ENCODE peak calls at places on chromosomes 16 and 17, in seven cellular contexts. One of them, this sample, is unnamed.

GRCh38 chr16:11949527-11949926 is 7.7 kb upstream of the NPIPB2 start:
- DNase-seq in uterus: no peak
- DNase-seq in WTC11: peak; percentile 36
- DNase-seq in esophagus squamous epithelium: no peak
- DNase-seq in neural crest cell: peak; percentile 8
- DNase-seq in GM06990: no peak
- DNase-seq in right lobe of liver: no peak
- DNase-seq in this sample: peak; percentile 82

GRCh38 chr16:53503270-53503911 is 382 bp upstream of the AKTIP start:
- DNase-seq in right lobe of liver: peak; percentile 100
- DNase-seq in WTC11: peak; percentile 100
- DNase-seq in esophagus squamous epithelium: peak; percentile 100
- DNase-seq in neural crest cell: peak; percentile 99
- DNase-seq in GM06990: peak; percentile 98
- DNase-seq in uterus: peak; percentile 100
- DNase-seq in this sample: peak; percentile 98

GRCh38 chr16:53495325-53495724 is 7.7 kb downstream of the AKTIP start:
- DNase-seq in GM06990: no peak
- DNase-seq in neural crest cell: no peak
- DNase-seq in WTC11: peak; percentile 29
- DNase-seq in uterus: no peak
- DNase-seq in esophagus squamous epithelium: no peak
- DNase-seq in right lobe of liver: no peak
- DNase-seq in this sample: no peak

GRCh38 chr17:43564080-43564594 is 18.0 kb upstream of the ETV4 start:
- DNase-seq in GM06990: no peak
- DNase-seq in right lobe of liver: no peak
- DNase-seq in esophagus squamous epithelium: no peak
- DNase-seq in WTC11: no peak
- DNase-seq in neural crest cell: no peak
- DNase-seq in uterus: no peak
- DNase-seq in this sample: no peak

GRCh38 chr17:3535253-3535995 is 22.2 kb downstream of the TRPV3 start:
- DNase-seq in neural crest cell: peak; percentile 72
- DNase-seq in uterus: no peak
- DNase-seq in GM06990: peak; percentile 84
- DNase-seq in right lobe of liver: no peak
- DNase-seq in WTC11: peak; percentile 81
- DNase-seq in esophagus squamous epithelium: no peak
- DNase-seq in this sample: peak; percentile 90

GRCh38 chr16:57533618-57534336 is 2.6 kb downstream of the CCDC102A start:
- DNase-seq in GM06990: no peak
- DNase-seq in WTC11: peak; percentile 5
- DNase-seq in uterus: peak; percentile 56
- DNase-seq in esophagus squamous epithelium: no peak
- DNase-seq in right lobe of liver: peak; percentile 49
- DNase-seq in neural crest cell: no peak
- DNase-seq in this sample: peak; percentile 8

GRCh38 chr17:16391451-16391850 is 10.6 kb downstream of the UBB start:
- DNase-seq in right lobe of liver: no peak
- DNase-seq in uterus: no peak
- DNase-seq in GM06990: no peak
- DNase-seq in WTC11: no peak
- DNase-seq in esophagus squamous epithelium: no peak
- DNase-seq in neural crest cell: no peak
- DNase-seq in this sample: no peak

GRCh38 chr17:36602030-36602737 is 801 bp downstream of the MRM1 start:
- DNase-seq in right lobe of liver: no peak
- DNase-seq in uterus: peak; percentile 24
- DNase-seq in neural crest cell: no peak
- DNase-seq in WTC11: no peak
- DNase-seq in GM06990: no peak
- DNase-seq in esophagus squamous epithelium: no peak
- DNase-seq in this sample: no peak

GRCh38 chr16:80852261-80852872 is 48.0 kb upstream of the CDYL2 start:
- DNase-seq in esophagus squamous epithelium: no peak
- DNase-seq in WTC11: peak; percentile 68
- DNase-seq in neural crest cell: no peak
- DNase-seq in GM06990: no peak
- DNase-seq in uterus: no peak
- DNase-seq in right lobe of liver: no peak
- DNase-seq in this sample: peak; percentile 23

GRCh38 chr16:75238132-75238852 is 13.1 kb downstream of the BCAR1 start:
- DNase-seq in uterus: peak; percentile 91
- DNase-seq in GM06990: no peak
- DNase-seq in esophagus squamous epithelium: no peak
- DNase-seq in right lobe of liver: no peak
- DNase-seq in WTC11: peak; percentile 15
- DNase-seq in neural crest cell: peak; percentile 51
- DNase-seq in this sample: no peak

GRCh38 chr17:50465635-50466034 is 3.0 kb downstream of the CHAD start:
- DNase-seq in esophagus squamous epithelium: no peak
- DNase-seq in WTC11: no peak
- DNase-seq in uterus: no peak
- DNase-seq in right lobe of liver: no peak
- DNase-seq in neural crest cell: no peak
- DNase-seq in GM06990: no peak
- DNase-seq in this sample: no peak

GRCh38 chr16:84270071-84270470 is 24.6 kb upstream of the WFDC1 start:
- DNase-seq in right lobe of liver: no peak
- DNase-seq in GM06990: no peak
- DNase-seq in uterus: no peak
- DNase-seq in WTC11: no peak
- DNase-seq in neural crest cell: no peak
- DNase-seq in esophagus squamous epithelium: no peak
- DNase-seq in this sample: no peak

GRCh38 chr17:31202968-31203367 is 94.1 kb downstream of the OMG start:
- DNase-seq in neural crest cell: no peak
- DNase-seq in uterus: no peak
- DNase-seq in GM06990: no peak
- DNase-seq in right lobe of liver: no peak
- DNase-seq in WTC11: no peak
- DNase-seq in esophagus squamous epithelium: no peak
- DNase-seq in this sample: no peak

GRCh38 chr17:4968166-4968915 is 724 bp upstream of the SPAG7 start:
- DNase-seq in WTC11: peak; percentile 36
- DNase-seq in GM06990: no peak
- DNase-seq in right lobe of liver: no peak
- DNase-seq in neural crest cell: no peak
- DNase-seq in uterus: no peak
- DNase-seq in esophagus squamous epithelium: no peak
- DNase-seq in this sample: peak; percentile 40

GRCh38 chr17:5770556-5771270 is 186.4 kb upstream of the NLRP1 start:
- DNase-seq in WTC11: peak; percentile 41
- DNase-seq in esophagus squamous epithelium: no peak
- DNase-seq in right lobe of liver: no peak
- DNase-seq in neural crest cell: no peak
- DNase-seq in GM06990: no peak
- DNase-seq in uterus: no peak
- DNase-seq in this sample: no peak

GRCh38 chr16:74226361-74226979 is 70.1 kb upstream of the PSMD7 start:
- DNase-seq in right lobe of liver: no peak
- DNase-seq in WTC11: no peak
- DNase-seq in esophagus squamous epithelium: no peak
- DNase-seq in neural crest cell: no peak
- DNase-seq in uterus: no peak
- DNase-seq in GM06990: no peak
- DNase-seq in this sample: no peak

GRCh38 chr16:30946671-30947532 is 2.0 kb upstream of the ORAI3 start:
- DNase-seq in neural crest cell: no peak
- DNase-seq in uterus: no peak
- DNase-seq in right lobe of liver: no peak
- DNase-seq in esophagus squamous epithelium: no peak
- DNase-seq in WTC11: no peak
- DNase-seq in GM06990: no peak
- DNase-seq in this sample: no peak

GRCh38 chr16:55660776-55661175 is 5.0 kb downstream of the SLC6A2 start:
- DNase-seq in esophagus squamous epithelium: no peak
- DNase-seq in neural crest cell: no peak
- DNase-seq in WTC11: no peak
- DNase-seq in uterus: no peak
- DNase-seq in GM06990: no peak
- DNase-seq in right lobe of liver: no peak
- DNase-seq in this sample: no peak

GRCh38 chr17:59105852-59106462 is 723 bp downstream of the TRIM37 start:
- DNase-seq in neural crest cell: no peak
- DNase-seq in uterus: peak; percentile 57
- DNase-seq in WTC11: no peak
- DNase-seq in GM06990: no peak
- DNase-seq in esophagus squamous epithelium: peak; percentile 14
- DNase-seq in right lobe of liver: peak; percentile 76
- DNase-seq in this sample: no peak

GRCh38 chr17:804541-805435 is 22.6 kb downstream of the MRM3 start:
- DNase-seq in right lobe of liver: no peak
- DNase-seq in uterus: no peak
- DNase-seq in neural crest cell: peak; percentile 69
- DNase-seq in esophagus squamous epithelium: no peak
- DNase-seq in GM06990: no peak
- DNase-seq in WTC11: no peak
- DNase-seq in this sample: no peak

GRCh38 chr17:48100591-48101011 is 677 bp downstream of the CBX1 start:
- DNase-seq in neural crest cell: peak; percentile 62
- DNase-seq in right lobe of liver: peak; percentile 66
- DNase-seq in GM06990: no peak
- DNase-seq in WTC11: peak; percentile 74
- DNase-seq in esophagus squamous epithelium: no peak
- DNase-seq in uterus: peak; percentile 62
- DNase-seq in this sample: no peak

GRCh38 chr17:44998646-44999045 is 30.5 kb upstream of the C1QL1 start:
- DNase-seq in WTC11: no peak
- DNase-seq in neural crest cell: no peak
- DNase-seq in GM06990: no peak
- DNase-seq in uterus: no peak
- DNase-seq in esophagus squamous epithelium: no peak
- DNase-seq in right lobe of liver: no peak
- DNase-seq in this sample: no peak

GRCh38 chr17:73334771-73335513 is 23.1 kb upstream of the CDC42EP4 start:
- DNase-seq in WTC11: no peak
- DNase-seq in right lobe of liver: no peak
- DNase-seq in esophagus squamous epithelium: no peak
- DNase-seq in neural crest cell: no peak
- DNase-seq in uterus: no peak
- DNase-seq in GM06990: no peak
- DNase-seq in this sample: no peak

GRCh38 chr17:38352245-38353083 is 820 bp downstream of the SOCS7 start:
- DNase-seq in right lobe of liver: no peak
- DNase-seq in esophagus squamous epithelium: no peak
- DNase-seq in GM06990: peak; percentile 41
- DNase-seq in WTC11: peak; percentile 37
- DNase-seq in neural crest cell: peak; percentile 23
- DNase-seq in uterus: peak; percentile 33
- DNase-seq in this sample: no peak

GRCh38 chr16:67305216-67306071 is 21.1 kb downstream of the KCTD19 start:
- DNase-seq in esophagus squamous epithelium: no peak
- DNase-seq in uterus: no peak
- DNase-seq in neural crest cell: no peak
- DNase-seq in right lobe of liver: peak; percentile 23
- DNase-seq in WTC11: no peak
- DNase-seq in GM06990: no peak
- DNase-seq in this sample: no peak

DNA sequence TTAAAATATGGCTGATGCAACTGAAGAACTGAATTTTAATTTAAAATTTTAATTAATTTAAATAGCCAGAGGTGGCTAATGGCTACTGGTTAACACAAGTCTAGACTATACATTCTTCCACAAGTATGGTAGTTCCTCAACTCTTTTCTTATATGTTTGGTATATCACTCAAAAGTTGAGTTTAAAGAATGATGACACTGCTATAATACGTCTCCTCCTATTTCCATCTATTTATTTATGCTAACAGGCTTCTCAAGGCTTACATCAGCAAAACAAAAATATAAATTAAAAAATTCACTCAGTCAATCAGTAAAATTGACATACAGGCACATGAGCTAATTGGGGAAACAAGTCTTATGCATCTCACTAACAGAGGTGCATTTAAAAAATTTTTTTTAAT is 227.9 kb upstream of the PMFBP1 start:
- DNase-seq in esophagus squamous epithelium: no peak
- DNase-seq in right lobe of liver: no peak
- DNase-seq in uterus: no peak
- DNase-seq in WTC11: no peak
- DNase-seq in GM06990: no peak
- DNase-seq in neural crest cell: no peak
- DNase-seq in this sample: no peak
- TF ChIP-seq CTCF in esophagus squamous epithelium: no peak
- TF ChIP-seq CTCF in right lobe of liver: no peak
- TF ChIP-seq CTCF in uterus: no peak
- TF ChIP-seq CTCF in WTC11: no peak
- TF ChIP-seq CTCF in GM06990: no peak
- TF ChIP-seq CTCF in neural crest cell: no peak
- TF ChIP-seq CTCF in this sample: no peak

GRCh38 chr17:62179525-62180161 is 114.6 kb upstream of the MED13 start:
- DNase-seq in GM06990: no peak
- DNase-seq in WTC11: no peak
- DNase-seq in neural crest cell: no peak
- DNase-seq in esophagus squamous epithelium: no peak
- DNase-seq in uterus: no peak
- DNase-seq in right lobe of liver: no peak
- DNase-seq in this sample: no peak
- TF ChIP-seq CTCF in GM06990: no peak
- TF ChIP-seq CTCF in WTC11: no peak
- TF ChIP-seq CTCF in neural crest cell: no peak
- TF ChIP-seq CTCF in esophagus squamous epithelium: peak; percentile 32
- TF ChIP-seq CTCF in uterus: no peak
- TF ChIP-seq CTCF in right lobe of liver: no peak
- TF ChIP-seq CTCF in this sample: no peak

DNA sequence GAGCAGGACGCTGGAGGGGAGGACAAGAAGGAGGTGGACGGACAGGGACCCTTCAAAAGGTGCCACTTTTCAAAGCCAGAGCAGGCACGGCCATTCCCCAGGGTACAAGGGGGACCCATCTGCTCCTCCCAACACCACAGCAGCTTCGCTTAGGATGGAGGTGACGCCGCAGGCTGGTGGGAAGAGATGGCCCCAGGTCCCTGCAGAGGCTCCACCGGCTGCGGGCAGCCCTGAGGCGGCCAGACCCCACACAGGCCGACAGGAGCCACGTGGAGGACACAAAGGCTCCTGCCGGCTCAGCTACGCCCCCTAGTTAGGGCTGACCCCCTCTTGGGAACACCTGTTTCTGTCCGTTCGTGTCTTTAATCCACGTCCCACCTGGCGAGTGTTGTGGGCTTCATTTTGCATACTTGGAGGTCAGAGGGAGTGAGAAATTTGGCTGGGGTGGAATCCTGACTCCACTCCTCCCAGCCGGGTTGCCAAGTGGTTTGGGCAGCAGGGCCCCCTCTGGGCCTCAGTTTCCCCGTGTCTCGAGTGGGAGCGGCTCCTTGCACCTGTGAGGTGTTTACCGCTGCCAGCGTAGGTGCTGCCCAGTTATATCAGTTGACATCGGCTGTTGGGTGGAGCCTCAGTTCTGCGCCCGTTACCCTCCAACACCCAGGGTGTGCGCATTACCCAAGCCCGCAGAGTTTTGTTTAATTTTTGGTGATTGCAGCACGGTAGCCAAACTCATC is 5.8 kb upstream of the FN3KRP start:
- DNase-seq in WTC11: no peak
- DNase-seq in esophagus squamous epithelium: no peak
- DNase-seq in right lobe of liver: no peak
- DNase-seq in uterus: no peak
- DNase-seq in neural crest cell: no peak
- DNase-seq in GM06990: no peak
- DNase-seq in this sample: no peak
- TF ChIP-seq CTCF in WTC11: no peak
- TF ChIP-seq CTCF in esophagus squamous epithelium: no peak
- TF ChIP-seq CTCF in right lobe of liver: no peak
- TF ChIP-seq CTCF in uterus: no peak
- TF ChIP-seq CTCF in neural crest cell: no peak
- TF ChIP-seq CTCF in GM06990: peak; percentile 3
- TF ChIP-seq CTCF in this sample: peak; percentile 1

GRCh38 chr17:81667754-81668153 is 1.2 kb downstream of the CCDC137 start:
- DNase-seq in WTC11: peak; percentile 68
- DNase-seq in esophagus squamous epithelium: no peak
- DNase-seq in right lobe of liver: no peak
- DNase-seq in GM06990: no peak
- DNase-seq in uterus: no peak
- DNase-seq in neural crest cell: no peak
- DNase-seq in this sample: no peak
- TF ChIP-seq CTCF in WTC11: no peak
- TF ChIP-seq CTCF in esophagus squamous epithelium: peak; percentile 56
- TF ChIP-seq CTCF in right lobe of liver: no peak
- TF ChIP-seq CTCF in GM06990: peak; percentile 18
- TF ChIP-seq CTCF in uterus: no peak
- TF ChIP-seq CTCF in neural crest cell: no peak
- TF ChIP-seq CTCF in this sample: no peak